ENCODE peak calls at places on chromosomes 11 and 22, in seven cellular contexts. A is CD4-positive, CD25-positive, alpha-beta regulatory T cell; J is right lobe of liver; K is brain pericyte; F is AG04450; O is body of pancreas; C is activated CD4-positive, alpha-beta T cell treated with anti-CD3 and anti-CD28 coated beads, Interleukin-2, amount 50 U/mL, for 1 hour. G is an unnamed sample.

GRCh38 chr11:19697721-19698121 is 14.9 kb upstream of the NAV2 start:
- DNase-seq in O (no peak), C (no peak), J (no peak), K (no peak), F (no peak), A (no peak), G (no peak)

GRCh38 chr22:24553597-24554315 is 1.2 kb downstream of the GUCD1 start:
- DNase-seq in A (no peak), J (peak), C (no peak), K (no peak), F (no peak), O (peak), G (no peak)

GRCh38 chr11:130580372-130580771 is 131.9 kb downstream of the ADAMTS15 start:
- DNase-seq in K (no peak), C (no peak), J (no peak), O (peak), A (no peak), F (peak), G (no peak)

GRCh38 chr22:44351685-44352377 is 39.1 kb upstream of the SHISAL1 start:
- DNase-seq in A (no peak), K (no peak), O (peak), F (peak), J (no peak), C (peak), G (no peak)

GRCh38 chr11:108871152-108871551 is 206.3 kb downstream of the DDX10 start:
- DNase-seq in A (peak), K (no peak), C (peak), F (peak), J (peak), O (peak), G (peak)

GRCh38 chr22:49197986-49198704 is 629.5 kb downstream of the BRD1 start:
- DNase-seq in C (no peak), O (no peak), K (no peak), J (peak), F (no peak), A (no peak), G (no peak)

GRCh38 chr22:46845281-46846153 is 83.1 kb downstream of the TBC1D22A start:
- DNase-seq in O (no peak), A (no peak), J (no peak), C (no peak), F (no peak), K (no peak), G (no peak)

GRCh38 chr11:31702966-31703365 is 108.2 kb downstream of the PAX6 start:
- DNase-seq in A (no peak), F (no peak), K (no peak), C (no peak), J (no peak), O (no peak), G (no peak)

GRCh38 chr22:33871935-33872334 is 48.3 kb downstream of the LARGE1 start:
- DNase-seq in K (no peak), A (no peak), O (no peak), J (no peak), C (no peak), F (no peak), G (no peak)

G was measured in Jurkat, Clone E6-1.